ENCODE peak calls at places on chromosomes 2 and 18, in nine cellular contexts. Z, B, W, N, A, L, J, V and S are unnamed samples.

GRCh38 chr2:203840816-203841215 is 26.8 kb upstream of the CTLA4 start:
- DNase-seq in L (no peak), A (no peak), W (no peak), N (no peak), J (no peak), V (no peak), B (no peak), Z (no peak), S (no peak)

GRCh38 chr18:64044616-64045015 is 74.7 kb downstream of the SERPINB8 start:
- DNase-seq in Z (no peak), N (no peak), A (no peak), V (no peak), W (no peak), B (no peak), J (no peak), L (no peak), S (no peak)

GRCh38 chr2:119934319-119934718 is 78.6 kb upstream of the EPB41L5 start:
- DNase-seq in L (no peak), A (no peak), Z (no peak), B (no peak), N (no peak), V (no peak), W (no peak), J (no peak), S (no peak)

GRCh38 chr2:133753665-133754064 is 185.4 kb upstream of the NCKAP5 start:
- DNase-seq in J (no peak), W (no peak), V (no peak), L (no peak), B (peak; percentile 62), N (no peak), A (no peak), Z (no peak), S (no peak)

GRCh38 chr2:25257931-25258771 is 83.6 kb downstream of the DNMT3A start:
- DNase-seq in W (no peak), V (no peak), B (no peak), J (no peak), Z (no peak), L (no peak), A (no peak), N (no peak), S (no peak)

GRCh38 chr2:8153258-8153718 is 528.6 kb upstream of the ID2 start:
- DNase-seq in B (no peak), Z (no peak), J (no peak), V (no peak), A (no peak), W (no peak), N (no peak), L (no peak), S (no peak)

GRCh38 chr2:175030380-175031271 is 25.4 kb upstream of the CHN1 start:
- DNase-seq in L (no peak), V (peak; percentile 60), A (no peak), W (no peak), Z (peak; percentile 59), N (peak; percentile 15), J (no peak), B (no peak), S (no peak)

GRCh38 chr18:46891742-46892214 is 25.5 kb downstream of the PIAS2 start:
- DNase-seq in A (peak; percentile 23), B (no peak), L (no peak), N (no peak), W (no peak), V (no peak), Z (no peak), J (no peak), S (no peak)

GRCh38 chr2:148517822-148518221 is 126.7 kb upstream of the EPC2 start:
- DNase-seq in N (no peak), W (no peak), B (no peak), J (no peak), L (no peak), A (no peak), Z (no peak), V (no peak), S (no peak)

GRCh38 chr2:147033046-147033445 is 811.8 kb upstream of the ACVR2A start:
- DNase-seq in W (no peak), A (no peak), B (no peak), Z (no peak), J (no peak), N (no peak), L (no peak), V (no peak), S (no peak)

GRCh38 chr2:129763190-129763846 is 216.1 kb upstream of the RAB6C start:
- DNase-seq in W (no peak), J (no peak), Z (no peak), L (no peak), A (no peak), V (no peak), N (no peak), B (no peak), S (no peak)

GRCh38 chr18:41150316-41150715 is 804.7 kb upstream of the PIK3C3 start:
- DNase-seq in Z (no peak), V (no peak), L (no peak), A (no peak), N (no peak), B (no peak), W (no peak), J (no peak), S (no peak)